ENCODE peak calls at places on chromosome 11, in five cellular contexts. One of them, this sample, is unnamed.

GRCh38 chr11:77171885-77172665 is 44.0 kb downstream of the MYO7A start:
- DNase-seq in uterus: no peak
- DNase-seq in bronchial epithelial cell: no peak
- DNase-seq in AG09309: no peak
- DNase-seq in foreskin fibroblast: no peak
- DNase-seq in this sample: no peak

GRCh38 chr11:128626913-128627665 is 39.7 kb upstream of the ETS1 start:
- DNase-seq in uterus: no peak
- DNase-seq in AG09309: no peak
- DNase-seq in foreskin fibroblast: no peak
- DNase-seq in bronchial epithelial cell: no peak
- DNase-seq in this sample: no peak

GRCh38 chr11:77687088-77687487 is 49.5 kb upstream of the CLNS1A start:
- DNase-seq in AG09309: no peak
- DNase-seq in uterus: no peak
- DNase-seq in bronchial epithelial cell: no peak
- DNase-seq in foreskin fibroblast: no peak
- DNase-seq in this sample: no peak

GRCh38 chr11:115325523-115325922 is 178.7 kb downstream of the CADM1 start:
- DNase-seq in foreskin fibroblast: no peak
- DNase-seq in AG09309: no peak
- DNase-seq in bronchial epithelial cell: no peak
- DNase-seq in uterus: no peak
- DNase-seq in this sample: no peak

GRCh38 chr11:119262668-119263351 is 54.1 kb downstream of the MCAM start:
- DNase-seq in foreskin fibroblast: peak
- DNase-seq in AG09309: no peak
- DNase-seq in uterus: no peak
- DNase-seq in bronchial epithelial cell: peak
- DNase-seq in this sample: no peak

GRCh38 chr11:74179234-74180126 is 8.4 kb downstream of the PPME1 start:
- DNase-seq in foreskin fibroblast: peak
- DNase-seq in uterus: no peak
- DNase-seq in bronchial epithelial cell: peak
- DNase-seq in AG09309: no peak
- DNase-seq in this sample: no peak

GRCh38 chr11:106694501-106694900 is 323.8 kb downstream of the GUCY1A2 start:
- DNase-seq in AG09309: no peak
- DNase-seq in uterus: no peak
- DNase-seq in foreskin fibroblast: no peak
- DNase-seq in bronchial epithelial cell: no peak
- DNase-seq in this sample: no peak

GRCh38 chr11:83159901-83160865 is 3.3 kb downstream of the PCF11 start:
- DNase-seq in uterus: no peak
- DNase-seq in bronchial epithelial cell: peak
- DNase-seq in foreskin fibroblast: peak
- DNase-seq in AG09309: no peak
- DNase-seq in this sample: peak

GRCh38 chr11:105609341-105609781 is 512 bp upstream of the GRIA4 start:
- DNase-seq in uterus: no peak
- DNase-seq in foreskin fibroblast: peak
- DNase-seq in bronchial epithelial cell: peak
- DNase-seq in AG09309: no peak
- DNase-seq in this sample: peak

GRCh38 chr11:8258771-8259170 is 4.9 kb downstream of the LMO1 start:
- DNase-seq in uterus: peak
- DNase-seq in AG09309: peak
- DNase-seq in bronchial epithelial cell: peak
- DNase-seq in foreskin fibroblast: peak
- DNase-seq in this sample: peak

GRCh38 chr11:131571571-131571970 is 201.2 kb downstream of the NTM start:
- DNase-seq in bronchial epithelial cell: no peak
- DNase-seq in AG09309: no peak
- DNase-seq in uterus: no peak
- DNase-seq in foreskin fibroblast: no peak
- DNase-seq in this sample: no peak

GRCh38 chr11:86302092-86302793 is at the start of gene HIKESHI:
- DNase-seq in foreskin fibroblast: peak
- DNase-seq in uterus: peak
- DNase-seq in bronchial epithelial cell: peak
- DNase-seq in AG09309: peak
- DNase-seq in this sample: peak

GRCh38 chr11:119491753-119492455 is 68.9 kb upstream of the THY1 start:
- DNase-seq in AG09309: no peak
- DNase-seq in foreskin fibroblast: peak
- DNase-seq in uterus: no peak
- DNase-seq in bronchial epithelial cell: no peak
- DNase-seq in this sample: no peak

GRCh38 chr11:12767022-12767421 is 92.8 kb downstream of the TEAD1 start:
- DNase-seq in uterus: no peak
- DNase-seq in AG09309: no peak
- DNase-seq in foreskin fibroblast: peak
- DNase-seq in bronchial epithelial cell: no peak
- DNase-seq in this sample: no peak

GRCh38 chr11:122020902-122021301 is 95.1 kb downstream of the BLID start:
- DNase-seq in bronchial epithelial cell: no peak
- DNase-seq in uterus: no peak
- DNase-seq in AG09309: no peak
- DNase-seq in foreskin fibroblast: peak
- DNase-seq in this sample: no peak

GRCh38 chr11:117143390-117143789 is 697 bp upstream of the PAFAH1B2 start:
- DNase-seq in foreskin fibroblast: peak
- DNase-seq in AG09309: no peak
- DNase-seq in bronchial epithelial cell: peak
- DNase-seq in uterus: peak
- DNase-seq in this sample: peak

GRCh38 chr11:11758603-11759196 is 83.1 kb upstream of the USP47 start:
- DNase-seq in AG09309: no peak
- DNase-seq in foreskin fibroblast: no peak
- DNase-seq in bronchial epithelial cell: no peak
- DNase-seq in uterus: no peak
- DNase-seq in this sample: no peak

GRCh38 chr11:628056-628455 is 1.1 kb upstream of the SCT start:
- DNase-seq in foreskin fibroblast: no peak
- DNase-seq in AG09309: no peak
- DNase-seq in bronchial epithelial cell: no peak
- DNase-seq in uterus: no peak
- DNase-seq in this sample: no peak

GRCh38 chr11:120985718-120986569 is 38.0 kb upstream of the TBCEL start:
- DNase-seq in bronchial epithelial cell: peak
- DNase-seq in foreskin fibroblast: peak
- DNase-seq in AG09309: no peak
- DNase-seq in uterus: peak
- DNase-seq in this sample: no peak

GRCh38 chr11:9493492-9493891 is 32.7 kb downstream of the ZNF143 start:
- DNase-seq in uterus: no peak
- DNase-seq in bronchial epithelial cell: no peak
- DNase-seq in AG09309: no peak
- DNase-seq in foreskin fibroblast: peak
- DNase-seq in this sample: no peak

GRCh38 chr11:84498016-84498415 is 1129.1 kb downstream of the DLG2 start:
- DNase-seq in uterus: no peak
- DNase-seq in foreskin fibroblast: no peak
- DNase-seq in bronchial epithelial cell: no peak
- DNase-seq in AG09309: peak
- DNase-seq in this sample: no peak

GRCh38 chr11:34345012-34345804 is 12.6 kb downstream of the ABTB2 start:
- DNase-seq in bronchial epithelial cell: peak
- DNase-seq in foreskin fibroblast: peak
- DNase-seq in AG09309: peak
- DNase-seq in uterus: peak
- DNase-seq in this sample: peak

GRCh38 chr11:120667281-120667680 is 155.7 kb downstream of the GRIK4 start:
- DNase-seq in AG09309: no peak
- DNase-seq in bronchial epithelial cell: no peak
- DNase-seq in uterus: no peak
- DNase-seq in foreskin fibroblast: peak
- DNase-seq in this sample: no peak

GRCh38 chr11:46388619-46389449 is 2.7 kb downstream of the CHRM4 start:
- DNase-seq in AG09309: no peak
- DNase-seq in bronchial epithelial cell: no peak
- DNase-seq in foreskin fibroblast: no peak
- DNase-seq in uterus: no peak
- DNase-seq in this sample: no peak

DNA sequence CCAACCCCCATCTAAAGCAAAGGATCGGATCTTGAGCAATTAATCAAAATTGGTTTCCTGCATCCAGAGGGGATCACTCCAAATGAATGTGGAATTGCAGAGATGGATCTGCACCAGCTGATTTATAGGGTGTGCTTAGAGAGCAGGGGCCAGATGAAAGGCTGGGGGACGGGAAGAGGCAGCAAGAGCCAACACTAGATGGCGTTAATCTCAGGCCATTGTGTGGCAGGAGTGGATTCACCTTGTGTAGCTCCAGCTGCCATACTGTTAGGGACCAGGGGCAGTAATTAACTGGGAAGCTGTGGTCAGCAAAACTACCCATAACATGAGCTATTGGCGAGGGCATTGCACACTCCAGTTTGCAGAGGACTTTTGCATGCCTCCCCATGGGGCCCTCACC is 35.6 kb downstream of the SERPINH1 start:
- DNase-seq in bronchial epithelial cell: peak
- DNase-seq in AG09309: no peak
- DNase-seq in foreskin fibroblast: peak
- DNase-seq in uterus: no peak
- DNase-seq in this sample: no peak
- TF ChIP-seq CTCF in bronchial epithelial cell: peak
- TF ChIP-seq CTCF in AG09309: peak
- TF ChIP-seq CTCF in foreskin fibroblast: peak
- TF ChIP-seq CTCF in uterus: no peak
- TF ChIP-seq CTCF in this sample: peak

DNA sequence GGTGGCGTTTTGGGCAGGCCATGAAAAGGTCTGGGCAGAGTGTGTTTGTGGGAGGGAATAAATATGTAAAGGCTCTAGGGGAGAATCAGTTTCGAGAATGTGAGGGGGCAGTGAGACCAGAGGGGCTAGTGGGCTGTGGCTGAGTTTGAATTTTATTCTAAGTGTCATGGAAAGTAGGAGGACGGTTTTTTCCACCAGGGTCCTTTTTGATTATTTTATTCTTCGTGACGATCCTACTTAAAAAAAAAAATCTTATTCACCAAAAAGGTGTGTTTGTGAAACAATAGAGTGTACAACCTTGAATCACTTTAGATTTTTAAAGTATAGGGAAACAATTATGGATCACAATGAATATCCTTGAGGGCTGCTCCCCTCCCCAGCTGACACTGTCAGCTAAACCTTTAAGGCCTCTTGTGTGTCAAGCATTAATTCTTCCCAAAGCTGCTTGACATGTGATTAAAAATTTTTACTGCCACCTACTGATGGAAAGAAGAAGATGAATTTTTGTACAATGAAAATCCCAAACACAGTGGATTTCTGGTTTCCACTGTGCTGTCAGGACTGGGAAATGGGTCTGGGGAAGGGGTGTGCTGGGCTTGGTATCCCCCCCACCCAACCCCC is 107.5 kb upstream of the OR4B1 start:
- DNase-seq in uterus: no peak
- DNase-seq in foreskin fibroblast: peak
- DNase-seq in bronchial epithelial cell: peak
- DNase-seq in AG09309: no peak
- DNase-seq in this sample: peak
- H3K4me3 ChIP-seq in uterus: no peak
- H3K4me3 ChIP-seq in foreskin fibroblast: no peak
- H3K4me3 ChIP-seq in bronchial epithelial cell: no peak
- H3K4me3 ChIP-seq in AG09309: peak
- H3K4me3 ChIP-seq in this sample: peak

GRCh38 chr11:64778473-64779298 is at the start of gene SF1:
- DNase-seq in foreskin fibroblast: peak
- DNase-seq in uterus: peak
- DNase-seq in bronchial epithelial cell: peak
- DNase-seq in AG09309: peak
- DNase-seq in this sample: peak
- TF ChIP-seq CTCF in foreskin fibroblast: no peak
- TF ChIP-seq CTCF in uterus: peak
- TF ChIP-seq CTCF in bronchial epithelial cell: peak
- TF ChIP-seq CTCF in AG09309: no peak
- TF ChIP-seq CTCF in this sample: no peak

GRCh38 chr11:75429641-75429901 is 3.4 kb downstream of the KLHL35 start:
- DNase-seq in AG09309: no peak
- DNase-seq in uterus: no peak
- DNase-seq in bronchial epithelial cell: no peak
- DNase-seq in foreskin fibroblast: no peak
- DNase-seq in this sample: no peak
- H3K4me3 ChIP-seq in AG09309: no peak
- H3K4me3 ChIP-seq in uterus: no peak
- H3K4me3 ChIP-seq in bronchial epithelial cell: peak
- H3K4me3 ChIP-seq in foreskin fibroblast: no peak
- H3K4me3 ChIP-seq in this sample: no peak

GRCh38 chr11:55714982-55715888 is 53.2 kb downstream of the OR4C6 start:
- DNase-seq in foreskin fibroblast: no peak
- DNase-seq in bronchial epithelial cell: no peak
- DNase-seq in AG09309: no peak
- DNase-seq in uterus: no peak
- DNase-seq in this sample: no peak
- TF ChIP-seq CTCF in foreskin fibroblast: peak
- TF ChIP-seq CTCF in bronchial epithelial cell: no peak
- TF ChIP-seq CTCF in AG09309: no peak
- TF ChIP-seq CTCF in uterus: no peak
- TF ChIP-seq CTCF in this sample: no peak